ENCODE peak calls at places on chromosomes 4 and X, in four cellular contexts. G is HepG2, T is HCT116, C is K562. B is an unnamed sample. For H3K27me3, the result is how much of the 10 kb centered on the place peaks cover.

GRCh38 chr4:74316397-74316796 is 8.1 kb downstream of the EPGN start:
- DNase-seq in T (no peak), G (no peak), C (no peak), B (no peak)

GRCh38 chr4:47849466-47849865 is 11.6 kb upstream of the CORIN start:
- DNase-seq in C (no peak), T (no peak), G (no peak), B (no peak)

GRCh38 chr4:113365377-113365776 is 315.9 kb downstream of the ANK2 start:
- DNase-seq in C (no peak), T (no peak), G (no peak), B (no peak)

GRCh38 chr4:159360549-159360948 is 257.7 kb downstream of the RAPGEF2 start:
- DNase-seq in T (no peak), G (no peak), C (no peak), B (no peak)

GRCh38 chrX:139851730-139852129 is 81.1 kb downstream of the ATP11C start:
- DNase-seq in G (no peak), C (no peak), T (no peak), B (no peak)

GRCh38 chr4:31100551-31100950 is 380.4 kb downstream of the PCDH7 start:
- DNase-seq in T (no peak), C (no peak), G (no peak), B (no peak)

GRCh38 chrX:70168238-70169188 is 8.8 kb upstream of the DGAT2L6 start:
- DNase-seq in G (peak), T (peak), C (peak), B (no peak)

GRCh38 chr4:127284236-127284635 is 348.5 kb upstream of the INTU start:
- DNase-seq in T (no peak), G (no peak), C (no peak), B (no peak)

GRCh38 chrX:14083783-14084182 is 54.1 kb upstream of the GEMIN8 start:
- DNase-seq in T (no peak), C (no peak), G (no peak), B (no peak)

GRCh38 chr4:56704074-56704473 is 23.0 kb upstream of the HOPX start:
- DNase-seq in T (no peak), C (no peak), G (no peak), B (no peak)

GRCh38 chr4:109998867-109999303 is 86.2 kb downstream of the EGF start:
- DNase-seq in G (peak), C (peak), T (peak), B (peak)

GRCh38 chrX:68897546-68897945 is 68.7 kb downstream of the EFNB1 start:
- DNase-seq in T (no peak), C (no peak), G (no peak), B (no peak)

GRCh38 chrX:46180258-46180687 is 364.9 kb downstream of the ZNF674 start:
- DNase-seq in G (peak), T (peak), C (no peak), B (no peak)

GRCh38 chrX:39900788-39901170 is 197.0 kb downstream of the BCOR start:
- DNase-seq in G (no peak), C (no peak), T (no peak), B (no peak)

GRCh38 chr4:146649232-146649631 is 10.5 kb downstream of the POU4F2 start:
- DNase-seq in C (no peak), G (no peak), T (no peak), B (no peak)

GRCh38 chr4:146648384-146648783 is 9.7 kb downstream of the POU4F2 start:
- DNase-seq in T (no peak), G (no peak), C (no peak), B (no peak)

GRCh38 chr4:146646601-146647000 is 7.9 kb downstream of the POU4F2 start:
- DNase-seq in G (no peak), C (no peak), T (no peak), B (no peak)

GRCh38 chr4:146647615-146648383 is 9.1 kb downstream of the POU4F2 start:
- DNase-seq in C (no peak), T (no peak), G (no peak), B (no peak)

DNA sequence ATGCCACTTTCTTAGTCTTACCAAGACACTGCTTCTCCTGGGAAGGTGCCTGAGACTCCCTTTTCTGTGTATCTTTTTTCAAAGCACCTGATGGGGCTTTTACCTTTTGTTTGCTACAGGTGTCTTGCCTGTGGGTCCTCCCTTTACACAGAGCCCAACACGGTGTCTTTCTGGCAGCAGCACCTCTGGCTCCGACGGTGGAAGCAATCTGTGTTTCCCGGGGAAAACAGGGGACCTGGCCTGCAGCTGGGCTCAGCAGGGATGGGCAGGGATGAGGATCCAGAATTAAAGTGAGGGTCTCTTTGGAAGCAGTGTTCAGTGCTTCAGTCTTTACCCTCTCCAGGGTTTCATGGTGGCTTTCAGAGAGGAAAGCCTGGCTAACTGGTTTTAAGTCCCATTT is 11.3 kb downstream of the POU4F2 start:
- DNase-seq in C (no peak), T (no peak), G (no peak), B (no peak)
- H3K27me3 ChIP-seq in C (under half), T (under half), G (under half), B (under half)

GRCh38 chrX:19789376-19789775 is 98.0 kb downstream of the SH3KBP1 start:
- DNase-seq in G (no peak), C (no peak), T (no peak), B (no peak)
- H3K4me3 ChIP-seq in G (no peak), C (no peak), T (no peak), B (no peak)

GRCh38 chrX:11893933-11894710 is 136.1 kb downstream of the MSL3 start:
- DNase-seq in G (no peak), C (no peak), T (no peak), B (no peak)

GRCh38 chrX:11888421-11888820 is 130.4 kb downstream of the MSL3 start:
- DNase-seq in T (no peak), C (no peak), G (no peak), B (no peak)

GRCh38 chrX:11887175-11887574 is 129.1 kb downstream of the MSL3 start:
- DNase-seq in C (no peak), T (no peak), G (no peak), B (no peak)

GRCh38 chrX:11886745-11887144 is 128.7 kb downstream of the MSL3 start:
- DNase-seq in C (no peak), T (no peak), G (no peak), B (no peak)

GRCh38 chrX:11890843-11891514 is 132.9 kb downstream of the MSL3 start:
- DNase-seq in T (no peak), C (no peak), G (no peak), B (no peak)
- TF ChIP-seq TCF7L2 in T (no peak), C (no peak), G (no peak), B (no peak)

GRCh38 chr4:13523591-13524503 is 20.5 kb downstream of the NKX3-2 start:
- DNase-seq in T (no peak), C (peak), G (no peak), B (no peak)

GRCh38 chr4:13526658-13527057 is 17.6 kb downstream of the NKX3-2 start:
- DNase-seq in C (no peak), G (no peak), T (no peak), B (no peak)

GRCh38 chr4:13523105-13523477 is 21.2 kb downstream of the NKX3-2 start:
- DNase-seq in T (no peak), C (peak), G (no peak), B (no peak)

GRCh38 chr4:13525606-13526281 is 18.6 kb downstream of the NKX3-2 start:
- DNase-seq in T (no peak), G (no peak), C (peak), B (no peak)

GRCh38 chr4:13524504-13525243 is 19.6 kb downstream of the NKX3-2 start:
- DNase-seq in C (peak), T (no peak), G (no peak), B (no peak)
- H3K27me3 ChIP-seq in C (under half), T (under half), G (half or more), B (under half)

GRCh38 chrX:154363706-154364439 is 10.6 kb downstream of the FLNA start:
- DNase-seq in C (no peak), T (no peak), G (no peak), B (no peak)

GRCh38 chrX:154365052-154365600 is 9.3 kb downstream of the FLNA start:
- DNase-seq in T (no peak), G (no peak), C (no peak), B (no peak)

GRCh38 chrX:154366666-154367055 is 7.8 kb downstream of the FLNA start:
- DNase-seq in G (no peak), C (no peak), T (no peak), B (no peak)

GRCh38 chrX:154367474-154368308 is 6.7 kb downstream of the FLNA start:
- DNase-seq in G (no peak), T (no peak), C (no peak), B (no peak)

GRCh38 chrX:154365997-154366665 is 8.3 kb downstream of the FLNA start:
- DNase-seq in G (no peak), T (no peak), C (no peak), B (no peak)
- H3K4me3 ChIP-seq in G (no peak), T (no peak), C (no peak), B (no peak)

B was measured in Panc1.